ENCODE peak calls at places on chromosome 12, in six cellular contexts. One of them, this sample, is unnamed.

GRCh38 chr12:124289634-124290600 is 5.0 kb upstream of the RFLNA start:
- DNase-seq in AG04450: no peak
- DNase-seq in right atrium auricular region: no peak
- DNase-seq in astrocyte of the cerebellum: no peak
- DNase-seq in upper lobe of right lung: no peak
- DNase-seq in mucosa of gallbladder: no peak
- DNase-seq in this sample: no peak

GRCh38 chr12:57893460-57894353 is 47.2 kb upstream of the CTDSP2 start:
- DNase-seq in AG04450: peak
- DNase-seq in mucosa of gallbladder: peak
- DNase-seq in astrocyte of the cerebellum: peak
- DNase-seq in upper lobe of right lung: peak
- DNase-seq in right atrium auricular region: peak
- DNase-seq in this sample: peak

GRCh38 chr12:69998922-69999321 is 173.9 kb downstream of the MYRFL start:
- DNase-seq in upper lobe of right lung: no peak
- DNase-seq in AG04450: no peak
- DNase-seq in right atrium auricular region: no peak
- DNase-seq in mucosa of gallbladder: no peak
- DNase-seq in astrocyte of the cerebellum: no peak
- DNase-seq in this sample: no peak

GRCh38 chr12:116480210-116480818 is 78.9 kb upstream of the MAP1LC3B2 start:
- DNase-seq in mucosa of gallbladder: no peak
- DNase-seq in upper lobe of right lung: no peak
- DNase-seq in AG04450: no peak
- DNase-seq in right atrium auricular region: no peak
- DNase-seq in astrocyte of the cerebellum: no peak
- DNase-seq in this sample: no peak

GRCh38 chr12:1644523-1645438 is 15.8 kb downstream of the WNT5B start:
- DNase-seq in right atrium auricular region: peak
- DNase-seq in upper lobe of right lung: peak
- DNase-seq in mucosa of gallbladder: peak
- DNase-seq in AG04450: peak
- DNase-seq in astrocyte of the cerebellum: peak
- DNase-seq in this sample: peak

GRCh38 chr12:129325566-129325965 is 472.3 kb downstream of the GLT1D1 start:
- DNase-seq in AG04450: no peak
- DNase-seq in upper lobe of right lung: no peak
- DNase-seq in astrocyte of the cerebellum: no peak
- DNase-seq in right atrium auricular region: no peak
- DNase-seq in mucosa of gallbladder: no peak
- DNase-seq in this sample: no peak

GRCh38 chr12:55966408-55967281 is at the start of gene CDK2:
- DNase-seq in astrocyte of the cerebellum: no peak
- DNase-seq in AG04450: no peak
- DNase-seq in upper lobe of right lung: peak
- DNase-seq in mucosa of gallbladder: peak
- DNase-seq in right atrium auricular region: peak
- DNase-seq in this sample: peak

GRCh38 chr12:88591343-88591742 is 11.1 kb upstream of the KITLG start:
- DNase-seq in upper lobe of right lung: no peak
- DNase-seq in right atrium auricular region: no peak
- DNase-seq in AG04450: no peak
- DNase-seq in mucosa of gallbladder: no peak
- DNase-seq in astrocyte of the cerebellum: peak
- DNase-seq in this sample: no peak

GRCh38 chr12:124030008-124030407 is 57.0 kb downstream of the ZNF664 start:
- DNase-seq in AG04450: no peak
- DNase-seq in upper lobe of right lung: no peak
- DNase-seq in right atrium auricular region: no peak
- DNase-seq in astrocyte of the cerebellum: no peak
- DNase-seq in mucosa of gallbladder: no peak
- DNase-seq in this sample: no peak

GRCh38 chr12:119994892-119995658 is 6.0 kb downstream of the BICDL1 start:
- DNase-seq in mucosa of gallbladder: no peak
- DNase-seq in right atrium auricular region: no peak
- DNase-seq in astrocyte of the cerebellum: no peak
- DNase-seq in AG04450: no peak
- DNase-seq in upper lobe of right lung: no peak
- DNase-seq in this sample: no peak

GRCh38 chr12:53674977-53675700 is 744 bp downstream of the ATP5MC2 start:
- DNase-seq in right atrium auricular region: no peak
- DNase-seq in upper lobe of right lung: no peak
- DNase-seq in AG04450: no peak
- DNase-seq in mucosa of gallbladder: no peak
- DNase-seq in astrocyte of the cerebellum: no peak
- DNase-seq in this sample: no peak

GRCh38 chr12:6768385-6769002 is 2.3 kb downstream of the PTMS start:
- DNase-seq in AG04450: no peak
- DNase-seq in upper lobe of right lung: no peak
- DNase-seq in mucosa of gallbladder: no peak
- DNase-seq in astrocyte of the cerebellum: no peak
- DNase-seq in right atrium auricular region: no peak
- DNase-seq in this sample: no peak

GRCh38 chr12:19574606-19575005 is 135.3 kb downstream of the AEBP2 start:
- DNase-seq in astrocyte of the cerebellum: no peak
- DNase-seq in AG04450: no peak
- DNase-seq in mucosa of gallbladder: no peak
- DNase-seq in right atrium auricular region: no peak
- DNase-seq in upper lobe of right lung: no peak
- DNase-seq in this sample: no peak

GRCh38 chr12:49331360-49332222 is 5.4 kb downstream of the C1QL4 start:
- DNase-seq in right atrium auricular region: peak
- DNase-seq in mucosa of gallbladder: peak
- DNase-seq in astrocyte of the cerebellum: peak
- DNase-seq in upper lobe of right lung: peak
- DNase-seq in AG04450: peak
- DNase-seq in this sample: peak

GRCh38 chr12:5808956-5809355 is 136.1 kb downstream of the ANO2 start:
- DNase-seq in right atrium auricular region: no peak
- DNase-seq in mucosa of gallbladder: no peak
- DNase-seq in AG04450: no peak
- DNase-seq in astrocyte of the cerebellum: peak
- DNase-seq in upper lobe of right lung: no peak
- DNase-seq in this sample: no peak

GRCh38 chr12:4164591-4165558 is 108.7 kb upstream of the CCND2 start:
- DNase-seq in upper lobe of right lung: peak
- DNase-seq in astrocyte of the cerebellum: no peak
- DNase-seq in right atrium auricular region: no peak
- DNase-seq in AG04450: peak
- DNase-seq in mucosa of gallbladder: peak
- DNase-seq in this sample: no peak

GRCh38 chr12:23204933-23205778 is 580.2 kb downstream of the ETNK1 start:
- DNase-seq in right atrium auricular region: no peak
- DNase-seq in upper lobe of right lung: no peak
- DNase-seq in mucosa of gallbladder: peak
- DNase-seq in AG04450: peak
- DNase-seq in astrocyte of the cerebellum: peak
- DNase-seq in this sample: no peak

GRCh38 chr12:57518920-57519757 is 1.2 kb downstream of the DDIT3 start:
- DNase-seq in astrocyte of the cerebellum: no peak
- DNase-seq in upper lobe of right lung: no peak
- DNase-seq in AG04450: no peak
- DNase-seq in mucosa of gallbladder: no peak
- DNase-seq in right atrium auricular region: no peak
- DNase-seq in this sample: no peak

GRCh38 chr12:26121841-26122680 is 2.8 kb downstream of the BHLHE41 start:
- DNase-seq in astrocyte of the cerebellum: no peak
- DNase-seq in mucosa of gallbladder: no peak
- DNase-seq in right atrium auricular region: no peak
- DNase-seq in AG04450: no peak
- DNase-seq in upper lobe of right lung: peak
- DNase-seq in this sample: no peak

GRCh38 chr12:25458047-25458552 is 95.0 kb downstream of the LMNTD1 start:
- DNase-seq in right atrium auricular region: no peak
- DNase-seq in upper lobe of right lung: no peak
- DNase-seq in mucosa of gallbladder: no peak
- DNase-seq in astrocyte of the cerebellum: peak
- DNase-seq in AG04450: peak
- DNase-seq in this sample: no peak

This sample was measured in ureter.